ENCODE peak calls at places on chromosome 19, in eight cellular contexts. One of them, this sample, is unnamed.
A peak's percentile ranks its signal among the peaks of the same experiment; 100 is the strongest.

GRCh38 chr19:50548191-50549058 is 19.8 kb downstream of the LRRC4B start:
- DNase-seq in iris pigment epithelial cell: no peak
- DNase-seq in Calu3: no peak
- DNase-seq in CD4-positive, alpha-beta T cell: no peak
- DNase-seq in sciatic nerve: no peak
- DNase-seq in T-helper 2 cell: no peak
- DNase-seq in naive B cell: no peak
- DNase-seq in A172: no peak
- DNase-seq in this sample: no peak

GRCh38 chr19:17468302-17469091 is 1.8 kb upstream of the SLC27A1 start:
- DNase-seq in iris pigment epithelial cell: no peak
- DNase-seq in Calu3: no peak
- DNase-seq in CD4-positive, alpha-beta T cell: no peak
- DNase-seq in sciatic nerve: peak; percentile 77
- DNase-seq in T-helper 2 cell: no peak
- DNase-seq in naive B cell: no peak
- DNase-seq in A172: no peak
- DNase-seq in this sample: no peak

GRCh38 chr19:55232986-55233385 is 4.4 kb upstream of the TMEM86B start:
- DNase-seq in iris pigment epithelial cell: no peak
- DNase-seq in Calu3: no peak
- DNase-seq in CD4-positive, alpha-beta T cell: no peak
- DNase-seq in sciatic nerve: no peak
- DNase-seq in T-helper 2 cell: no peak
- DNase-seq in naive B cell: no peak
- DNase-seq in A172: no peak
- DNase-seq in this sample: no peak

GRCh38 chr19:30339624-30340525 is 32.3 kb upstream of the ZNF536 start:
- DNase-seq in iris pigment epithelial cell: no peak
- DNase-seq in Calu3: no peak
- DNase-seq in CD4-positive, alpha-beta T cell: no peak
- DNase-seq in sciatic nerve: no peak
- DNase-seq in T-helper 2 cell: no peak
- DNase-seq in naive B cell: no peak
- DNase-seq in A172: no peak
- DNase-seq in this sample: no peak

GRCh38 chr19:38168632-38169031 is 55.4 kb downstream of the DPF1 start:
- DNase-seq in iris pigment epithelial cell: no peak
- DNase-seq in Calu3: no peak
- DNase-seq in CD4-positive, alpha-beta T cell: no peak
- DNase-seq in sciatic nerve: no peak
- DNase-seq in T-helper 2 cell: no peak
- DNase-seq in naive B cell: no peak
- DNase-seq in A172: no peak
- DNase-seq in this sample: no peak

GRCh38 chr19:40663712-40664692 is 26.4 kb downstream of the NUMBL start:
- DNase-seq in iris pigment epithelial cell: peak; percentile 31
- DNase-seq in Calu3: no peak
- DNase-seq in CD4-positive, alpha-beta T cell: no peak
- DNase-seq in sciatic nerve: no peak
- DNase-seq in T-helper 2 cell: no peak
- DNase-seq in naive B cell: peak; percentile 4
- DNase-seq in A172: peak; percentile 49
- DNase-seq in this sample: no peak

GRCh38 chr19:2274185-2274711 is 7.7 kb downstream of the PEAK3 start:
- DNase-seq in iris pigment epithelial cell: no peak
- DNase-seq in Calu3: no peak
- DNase-seq in CD4-positive, alpha-beta T cell: no peak
- DNase-seq in sciatic nerve: no peak
- DNase-seq in T-helper 2 cell: no peak
- DNase-seq in naive B cell: no peak
- DNase-seq in A172: no peak
- DNase-seq in this sample: no peak

GRCh38 chr19:46660008-46660517 is 919 bp downstream of the DACT3 start:
- DNase-seq in iris pigment epithelial cell: no peak
- DNase-seq in Calu3: no peak
- DNase-seq in CD4-positive, alpha-beta T cell: no peak
- DNase-seq in sciatic nerve: no peak
- DNase-seq in T-helper 2 cell: no peak
- DNase-seq in naive B cell: no peak
- DNase-seq in A172: no peak
- DNase-seq in this sample: no peak

GRCh38 chr19:10217085-10217484 is 14.0 kb downstream of the S1PR2 start:
- DNase-seq in iris pigment epithelial cell: no peak
- DNase-seq in Calu3: no peak
- DNase-seq in CD4-positive, alpha-beta T cell: no peak
- DNase-seq in sciatic nerve: no peak
- DNase-seq in T-helper 2 cell: no peak
- DNase-seq in naive B cell: no peak
- DNase-seq in A172: no peak
- DNase-seq in this sample: no peak